ENCODE peak calls at places on chromosomes 13 and 19, in four cellular contexts. J is heart left ventricle, U is upper lobe of left lung, Q is tibial nerve. A is an unnamed sample.

GRCh38 chr19:18543814-18544475 is 572 bp upstream of the FKBP8 start:
- DNase-seq in J (peak; percentile 25), U (no peak), Q (no peak), A (no peak)

GRCh38 chr13:51453308-51453958 is 597 bp upstream of the INTS6 start:
- DNase-seq in J (peak; percentile 86), U (peak; percentile 96), Q (peak; percentile 71), A (peak; percentile 89)

GRCh38 chr19:5225486-5226345 is 114.9 kb downstream of the PTPRS start:
- DNase-seq in J (no peak), U (no peak), Q (no peak), A (no peak)

GRCh38 chr13:52738719-52739467 is 727 bp downstream of the CNMD start:
- DNase-seq in J (peak; percentile 18), U (peak; percentile 86), Q (no peak), A (no peak)

GRCh38 chr19:38549061-38549460 is 68.7 kb downstream of the MAP4K1 start:
- DNase-seq in J (no peak), U (no peak), Q (no peak), A (no peak)

GRCh38 chr19:46076031-46076880 is 35.5 kb upstream of the IGFL4 start:
- DNase-seq in J (no peak), U (no peak), Q (no peak), A (no peak)

GRCh38 chr19:10007811-10008211 is 2.5 kb downstream of the COL5A3 start:
- DNase-seq in J (peak; percentile 73), U (no peak), Q (no peak), A (no peak)

GRCh38 chr19:54696117-54696548 is 28.1 kb upstream of the KIR3DL3 start:
- DNase-seq in J (no peak), U (no peak), Q (no peak), A (no peak)

GRCh38 chr13:44471686-44472085 is 98.1 kb downstream of the SERP2 start:
- DNase-seq in J (no peak), U (no peak), Q (no peak), A (no peak)

GRCh38 chr13:112056284-112056727 is 10.6 kb upstream of the SOX1 start:
- DNase-seq in J (no peak), U (peak; percentile 64), Q (no peak), A (no peak)

GRCh38 chr13:32682740-32683139 is 96.5 kb downstream of the PDS5B start:
- DNase-seq in J (no peak), U (no peak), Q (no peak), A (no peak)

GRCh38 chr13:41284512-41285288 is 21.3 kb upstream of the MTRF1 start:
- DNase-seq in J (no peak), U (no peak), Q (no peak), A (peak; percentile 57)

GRCh38 chr19:3852177-3852511 is 16.7 kb downstream of the ZFR2 start:
- DNase-seq in J (no peak), U (no peak), Q (no peak), A (no peak)

GRCh38 chr13:106100261-106100919 is 435.1 kb downstream of the EFNB2 start:
- DNase-seq in J (peak; percentile 15), U (no peak), Q (no peak), A (no peak)

GRCh38 chr13:50682002-50682401 is 161.5 kb downstream of the DLEU7 start:
- DNase-seq in J (no peak), U (no peak), Q (no peak), A (no peak)

GRCh38 chr13:52850396-52851152 is 2.1 kb upstream of the PCDH8 start:
- DNase-seq in J (peak; percentile 71), U (peak; percentile 90), Q (peak; percentile 47), A (peak; percentile 92)

GRCh38 chr19:16951529-16951928 is 62.7 kb downstream of the F2RL3 start:
- DNase-seq in J (no peak), U (no peak), Q (no peak), A (no peak)

GRCh38 chr13:114047358-114047881 is 73.5 kb upstream of the C13orf46 start:
- DNase-seq in J (no peak), U (peak; percentile 68), Q (no peak), A (no peak)

GRCh38 chr19:5336195-5336965 is 4.2 kb downstream of the PTPRS start:
- DNase-seq in J (no peak), U (no peak), Q (no peak), A (no peak)

GRCh38 chr19:10690351-10690781 is 10.9 kb upstream of the QTRT1 start:
- DNase-seq in J (no peak), U (no peak), Q (no peak), A (no peak)

GRCh38 chr13:87669379-87669978 is 1.7 kb upstream of the SLITRK5 start:
- DNase-seq in J (no peak), U (no peak), Q (no peak), A (no peak)

GRCh38 chr13:46622918-46623256 is 69.9 kb downstream of the LRCH1 start:
- DNase-seq in J (peak; percentile 66), U (no peak), Q (no peak), A (peak; percentile 53)

GRCh38 chr19:41521860-41522555 is 54.0 kb upstream of the CEACAM21 start:
- DNase-seq in J (peak; percentile 13), U (peak; percentile 90), Q (no peak), A (peak; percentile 76)

GRCh38 chr13:43472344-43472743 is 314.4 kb downstream of the ENOX1 start:
- DNase-seq in J (no peak), U (no peak), Q (no peak), A (no peak)

GRCh38 chr13:29140277-29140676 is 320.1 kb downstream of the MTUS2 start:
- DNase-seq in J (peak; percentile 16), U (no peak), Q (no peak), A (peak; percentile 62)

GRCh38 chr19:55492362-55492944 is 4.2 kb downstream of the SSC5D start:
- DNase-seq in J (no peak), U (no peak), Q (no peak), A (no peak)

GRCh38 chr19:10431943-10432735 is 11.8 kb downstream of the PDE4A start:
- DNase-seq in J (peak; percentile 68), U (peak; percentile 95), Q (no peak), A (peak; percentile 86)

GRCh38 chr19:50332264-50333038 is 3.3 kb upstream of the KCNC3 start:
- DNase-seq in J (no peak), U (no peak), Q (no peak), A (peak; percentile 44)

GRCh38 chr19:57559008-57559403 is 657 bp downstream of the ZNF550 start:
- DNase-seq in J (no peak), U (no peak), Q (no peak), A (no peak)

GRCh38 chr19:53503126-53503525 is 34.8 kb upstream of the ZNF331 start:
- DNase-seq in J (no peak), U (no peak), Q (no peak), A (no peak)

GRCh38 chr19:9431475-9431874 is 3.9 kb downstream of the ZNF266 start:
- DNase-seq in J (peak; percentile 20), U (no peak), Q (no peak), A (peak; percentile 53)

GRCh38 chr19:42596391-42597071 is 1.8 kb upstream of the CEACAM8 start:
- DNase-seq in J (peak; percentile 16), U (peak; percentile 64), Q (no peak), A (peak; percentile 62)

GRCh38 chr19:17777840-17778620 is 16.9 kb upstream of the B3GNT3 start:
- DNase-seq in J (peak; percentile 39), U (peak; percentile 93), Q (no peak), A (peak; percentile 88)

GRCh38 chr13:91595677-91596076 is 197.3 kb downstream of the GPC5 start:
- DNase-seq in J (no peak), U (no peak), Q (no peak), A (no peak)

GRCh38 chr13:102940143-102940542 is 94.3 kb downstream of the ERCC5 start:
- DNase-seq in J (no peak), U (no peak), Q (no peak), A (no peak)

GRCh38 chr19:55681131-55682087 is 6.4 kb downstream of the EPN1 start:
- DNase-seq in J (no peak), U (no peak), Q (no peak), A (no peak)

GRCh38 chr13:79258489-79258888 is 147.6 kb downstream of the RBM26 start:
- DNase-seq in J (no peak), U (no peak), Q (no peak), A (no peak)

GRCh38 chr13:27446986-27447583 is 3.3 kb downstream of the MTIF3 start:
- DNase-seq in J (no peak), U (no peak), Q (no peak), A (no peak)
- H3K4me1 ChIP-seq in J (peaks cover 47% of the 10 kb centered on the region), U (peaks cover 36% of the 10 kb centered on the region), Q (peaks cover 57% of the 10 kb centered on the region), A (peaks cover 3% of the 10 kb centered on the region)

DNA sequence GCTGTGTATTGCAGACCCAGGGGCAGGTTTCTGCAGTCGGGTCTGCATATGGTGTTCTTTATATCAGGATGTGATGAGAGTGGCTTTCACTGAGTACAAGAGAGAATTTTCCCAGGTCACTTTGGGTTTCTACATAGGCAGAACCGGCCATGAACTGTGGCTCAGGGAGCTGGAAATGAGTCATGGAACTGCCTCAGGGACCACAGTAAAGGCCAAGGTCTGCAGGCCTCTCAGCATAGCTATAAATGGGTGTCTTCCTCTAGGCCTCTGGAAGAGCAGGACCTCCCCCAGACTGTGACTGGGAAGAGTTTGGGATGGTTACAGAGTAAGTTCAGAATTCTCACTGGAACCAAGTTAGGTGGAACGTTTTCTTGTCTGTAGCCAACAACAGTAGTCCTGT is 51.8 kb upstream of the ZNF681 start:
- DNase-seq in J (no peak), U (no peak), Q (no peak), A (no peak)
- H3K9me3 ChIP-seq in J (peaks cover 3% of the 10 kb centered on the region), U (peaks cover 5% of the 10 kb centered on the region), Q (no peaks in the 10 kb centered on the region), A (peaks cover 2% of the 10 kb centered on the region)

GRCh38 chr13:94174009-94174408 is 305.5 kb downstream of the DCT start:
- DNase-seq in J (no peak), U (no peak), Q (no peak), A (no peak)

GRCh38 chr13:94175076-94175475 is 304.4 kb downstream of the DCT start:
- DNase-seq in J (no peak), U (no peak), Q (no peak), A (no peak)

GRCh38 chr13:94169783-94170513 is 309.5 kb downstream of the DCT start:
- DNase-seq in J (no peak), U (no peak), Q (no peak), A (peak; percentile 85)

GRCh38 chr13:94176576-94176975 is 302.9 kb downstream of the DCT start:
- DNase-seq in J (no peak), U (no peak), Q (no peak), A (no peak)

DNA sequence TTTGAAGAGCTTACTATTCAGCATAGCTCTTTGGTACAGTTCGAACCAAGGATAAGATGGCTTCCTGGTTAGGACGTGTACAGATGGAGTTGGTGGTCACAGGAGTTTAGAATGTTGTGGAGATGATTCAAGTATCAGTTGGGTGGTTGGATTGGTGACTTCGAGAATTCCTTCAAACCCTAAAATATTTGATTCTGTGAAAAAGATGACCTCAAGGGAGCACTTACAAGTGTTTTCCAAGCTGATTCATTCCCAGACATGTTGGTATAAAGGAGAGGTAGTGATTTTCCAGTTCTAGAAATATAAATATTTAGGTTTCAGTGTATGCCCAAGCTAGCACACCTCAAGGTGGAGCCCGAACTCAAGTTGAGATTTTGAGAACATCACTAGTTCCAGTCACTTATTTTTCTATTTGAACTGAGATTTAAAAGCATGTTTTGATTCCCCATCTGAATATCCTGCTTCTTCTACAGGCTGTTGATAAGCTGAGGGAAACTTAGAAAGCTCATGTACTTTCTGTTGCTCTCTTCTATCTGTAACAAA is 306.1 kb downstream of the DCT start:
- DNase-seq in J (no peak), U (no peak), Q (no peak), A (no peak)
- H3K27ac ChIP-seq in J (no peak overlapping the region), U (no peak overlapping the region), Q (no peak overlapping the region), A (no peak overlapping the region)

DNA sequence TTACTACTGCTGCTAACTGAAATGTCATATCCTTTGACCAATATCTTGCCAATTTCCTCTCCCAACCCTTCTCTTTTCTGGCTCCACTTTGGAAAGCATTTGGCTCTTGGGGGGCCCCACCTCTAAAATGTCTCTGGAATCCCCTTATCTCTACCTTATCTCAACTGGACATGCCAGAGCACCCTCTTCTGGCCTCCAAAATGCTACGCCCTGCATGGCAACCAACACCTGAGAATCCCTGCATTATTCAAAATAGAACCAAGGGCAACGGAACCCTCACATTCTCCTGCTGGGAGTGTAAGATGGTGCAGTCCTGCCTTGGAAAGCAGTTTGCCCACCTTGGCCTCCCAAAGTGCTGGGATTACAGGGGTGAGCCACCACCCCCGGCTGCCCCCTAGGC is 35.3 kb downstream of the CERS4 start:
- DNase-seq in J (no peak), U (no peak), Q (no peak), A (no peak)
- H3K4me1 ChIP-seq in J (peaks cover 17% of the 10 kb centered on the region), U (peaks cover 20% of the 10 kb centered on the region), Q (peaks cover 20% of the 10 kb centered on the region), A (no peaks in the 10 kb centered on the region)